ENCODE peak calls at places on chromosomes 11 and 22, in seven cellular contexts. H is astrocyte of the cerebellum; N is A549; G is epithelial cell of proximal tubule; K is WERI-Rb-1; D is effector memory CD4-positive, alpha-beta T cell; Y is lower leg skin. V is an unnamed sample.

GRCh38 chr11:16933756-16934603 is 80.2 kb downstream of the PLEKHA7 start:
- DNase-seq in N (no peak), H (no peak), K (no peak), G (no peak), Y (no peak), D (no peak), V (no peak)

GRCh38 chr22:25853501-25853900 is 111.5 kb downstream of the MYO18B start:
- DNase-seq in H (no peak), D (no peak), G (no peak), N (no peak), K (no peak), Y (no peak), V (no peak)

GRCh38 chr22:31080848-31081649 is at the start of gene SMTN:
- DNase-seq in G (no peak), Y (peak), H (peak), D (peak), K (peak), N (peak), V (peak)

GRCh38 chr22:39703890-39704658 is 133.5 kb downstream of the CACNA1I start:
- DNase-seq in G (no peak), K (peak), Y (no peak), N (no peak), H (no peak), D (no peak), V (no peak)

GRCh38 chr11:61310749-61311148 is 15.6 kb upstream of the VWCE start:
- DNase-seq in H (no peak), Y (no peak), D (no peak), K (no peak), G (no peak), N (no peak), V (no peak)

GRCh38 chr11:78150754-78151153 is 11.3 kb upstream of the ALG8 start:
- DNase-seq in Y (no peak), D (no peak), G (no peak), K (no peak), N (no peak), H (no peak), V (no peak)

GRCh38 chr11:76443254-76443935 is 1.4 kb upstream of the EMSY start:
- DNase-seq in K (no peak), H (no peak), G (no peak), D (no peak), N (no peak), Y (no peak), V (no peak)

GRCh38 chr11:77503006-77503405 is 29.1 kb upstream of the PAK1 start:
- DNase-seq in G (no peak), H (no peak), N (no peak), K (no peak), Y (no peak), D (no peak), V (no peak)

GRCh38 chr22:42419328-42419881 is 12.8 kb downstream of the NFAM1 start:
- DNase-seq in Y (no peak), K (no peak), G (no peak), H (no peak), N (no peak), D (no peak), V (no peak)

GRCh38 chr11:43969543-43969942 is 27.1 kb downstream of the C11orf96 start:
- DNase-seq in H (no peak), Y (peak), G (no peak), N (no peak), K (no peak), D (no peak), V (no peak)

GRCh38 chr11:122902951-122903350 is 20.4 kb downstream of the JHY start:
- DNase-seq in Y (no peak), N (no peak), G (no peak), D (no peak), K (no peak), H (no peak), V (no peak)

GRCh38 chr22:22593964-22594656 is 35.0 kb upstream of the PRAME start:
- DNase-seq in Y (no peak), N (peak), K (peak), G (peak), H (peak), D (peak), V (peak)

GRCh38 chr11:112364962-112365481 is 104.4 kb upstream of the PLET1 start:
- DNase-seq in G (no peak), Y (peak), D (no peak), H (peak), N (peak), K (no peak), V (no peak)

GRCh38 chr22:38843716-38844660 is at the start of gene NPTXR:
- DNase-seq in H (no peak), Y (no peak), G (no peak), N (peak), K (peak), D (peak), V (peak)

GRCh38 chr11:129976371-129976770 is 26.3 kb downstream of the PRDM10 start:
- DNase-seq in H (no peak), G (no peak), N (no peak), K (no peak), D (no peak), Y (no peak), V (no peak)

GRCh38 chr11:1751521-1751921 is 1.1 kb upstream of the IFITM10 start:
- DNase-seq in D (no peak), Y (no peak), G (no peak), N (no peak), K (no peak), H (no peak), V (no peak)

GRCh38 chr11:48193876-48194275 is 22.7 kb upstream of the OR4B1 start:
- DNase-seq in G (no peak), H (no peak), K (no peak), D (no peak), N (no peak), Y (no peak), V (no peak)

GRCh38 chr22:49934891-49935557 is 16.6 kb downstream of the CRELD2 start:
- DNase-seq in G (no peak), K (peak), H (no peak), D (peak), Y (peak), N (peak), V (peak)

GRCh38 chr11:10349806-10350205 is 44.9 kb downstream of the ADM start:
- DNase-seq in D (no peak), K (no peak), H (no peak), Y (no peak), G (no peak), N (no peak), V (no peak)

GRCh38 chr22:27063841-27064240 is 406.5 kb downstream of the MIAT start:
- DNase-seq in K (no peak), D (no peak), N (no peak), H (no peak), Y (no peak), G (no peak), V (no peak)

GRCh38 chr11:31050061-31050790 is 319.3 kb downstream of the DCDC1 start:
- DNase-seq in N (no peak), G (no peak), D (no peak), K (no peak), Y (no peak), H (no peak), V (no peak)

GRCh38 chr11:122920579-122920978 is 38.0 kb downstream of the JHY start:
- DNase-seq in D (no peak), H (no peak), K (no peak), N (no peak), Y (no peak), G (no peak), V (no peak)

GRCh38 chr22:32476286-32476685 is 1.7 kb downstream of the FBXO7 start:
- DNase-seq in D (no peak), K (no peak), G (no peak), H (no peak), N (no peak), Y (no peak), V (no peak)

GRCh38 chr22:48594016-48594756 is 1233.5 kb downstream of the BRD1 start:
- DNase-seq in K (no peak), N (no peak), D (no peak), H (no peak), G (no peak), Y (no peak), V (no peak)

GRCh38 chr11:124837491-124837856 is 27.8 kb upstream of the ROBO3 start:
- DNase-seq in H (peak), D (no peak), G (peak), Y (no peak), N (peak), K (peak), V (no peak)

GRCh38 chr11:2213890-2214526 is 42.4 kb upstream of the TH start:
- DNase-seq in N (no peak), G (no peak), Y (peak), H (no peak), D (no peak), K (no peak), V (no peak)

GRCh38 chr11:23509023-23509422 is 648.7 kb upstream of the CCDC179 start:
- DNase-seq in N (no peak), Y (no peak), G (peak), K (no peak), D (no peak), H (peak), V (no peak)

GRCh38 chr22:40007826-40008710 is 13.3 kb downstream of the FAM83F start:
- DNase-seq in Y (no peak), K (no peak), G (no peak), H (no peak), N (no peak), D (no peak), V (no peak)

GRCh38 chr22:37211853-37212173 is 464 bp downstream of the SSTR3 start:
- DNase-seq in D (no peak), K (no peak), H (no peak), N (no peak), Y (no peak), G (no peak), V (no peak)

GRCh38 chr11:95512682-95513081 is 276.9 kb downstream of the FAM76B start:
- DNase-seq in Y (peak), K (no peak), G (peak), D (no peak), H (peak), N (peak), V (no peak)

GRCh38 chr22:28279888-28280287 is 360.8 kb upstream of the PITPNB start:
- DNase-seq in G (no peak), D (no peak), N (no peak), K (no peak), Y (no peak), H (no peak), V (no peak)

GRCh38 chr11:64065141-64065465 is 29.4 kb downstream of the FLRT1 start:
- DNase-seq in K (no peak), N (no peak), H (no peak), Y (no peak), D (no peak), G (no peak), V (no peak)

GRCh38 chr11:20530942-20531703 is 68.3 kb upstream of the SLC6A5 start:
- DNase-seq in K (no peak), Y (no peak), D (no peak), H (no peak), G (no peak), N (peak), V (no peak)

GRCh38 chr11:26905368-26905767 is 88.5 kb upstream of the FIBIN start:
- DNase-seq in G (no peak), N (no peak), Y (no peak), D (no peak), K (no peak), H (no peak), V (no peak)

GRCh38 chr11:230431-230830 is 5.7 kb downstream of the SIRT3 start:
- DNase-seq in D (no peak), H (no peak), Y (peak), G (no peak), N (no peak), K (no peak), V (no peak)

GRCh38 chr11:18727499-18728236 is 1.7 kb upstream of the IGSF22 start:
- DNase-seq in Y (no peak), G (no peak), H (no peak), K (peak), N (peak), D (peak), V (peak)

GRCh38 chr22:44132724-44133123 is 48.0 kb upstream of the PARVG start:
- DNase-seq in K (no peak), D (no peak), Y (no peak), G (no peak), N (no peak), H (no peak), V (no peak)

GRCh38 chr22:50551160-50551752 is 5.6 kb downstream of the KLHDC7B start:
- DNase-seq in D (no peak), G (no peak), H (no peak), K (no peak), Y (no peak), N (no peak), V (no peak)

DNA sequence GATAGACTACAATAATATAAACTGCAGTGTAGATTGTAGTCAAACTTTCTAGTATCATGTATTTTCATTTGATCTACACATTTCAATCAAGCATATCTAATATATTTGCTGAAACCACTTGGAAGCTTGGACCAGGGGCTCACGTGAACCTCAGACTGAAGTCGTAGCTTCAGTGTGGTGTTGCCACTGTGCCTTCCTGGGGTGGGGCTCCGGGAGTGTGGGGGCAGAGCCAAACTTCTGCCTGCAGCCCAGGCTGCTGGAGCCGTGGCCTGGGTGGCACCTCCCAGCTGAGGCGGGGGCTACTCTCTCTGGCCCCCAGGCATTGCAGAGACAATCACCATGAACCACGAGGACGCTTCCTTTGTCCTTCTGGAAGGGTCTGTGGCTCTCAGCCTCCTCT is 36.3 kb upstream of the IGSF9B start:
- DNase-seq in H (no peak), Y (no peak), N (no peak), K (no peak), G (no peak), D (no peak), V (no peak)
- H3K4me3 ChIP-seq in H (no peak), Y (no peak), N (no peak), K (no peak), G (no peak), D (no peak), V (no peak)

DNA sequence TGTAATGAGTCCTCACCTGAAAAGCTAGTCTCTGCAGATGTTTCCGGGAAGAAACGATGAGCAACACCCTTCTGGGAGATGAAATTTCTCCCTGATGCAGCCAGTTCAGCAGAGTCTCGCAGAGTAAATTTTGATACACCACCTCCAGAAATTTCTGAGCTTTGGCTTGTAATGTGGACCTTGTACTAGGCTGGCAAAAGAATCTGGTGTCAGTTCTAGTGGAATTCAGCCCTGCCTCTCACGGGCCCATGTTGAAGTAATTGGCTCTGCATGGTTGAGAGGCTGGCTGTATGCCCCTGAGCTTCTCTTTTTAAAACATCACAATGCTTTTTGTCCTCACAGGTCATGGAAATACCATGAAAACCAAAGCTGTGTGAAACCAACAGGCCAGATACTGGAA is at the start of gene GLYAT:
- DNase-seq in K (no peak), Y (no peak), D (no peak), H (no peak), N (no peak), G (no peak), V (no peak)
- H3K4me3 ChIP-seq in K (no peak), Y (no peak), D (no peak), H (no peak), N (no peak), G (peak), V (no peak)

DNA sequence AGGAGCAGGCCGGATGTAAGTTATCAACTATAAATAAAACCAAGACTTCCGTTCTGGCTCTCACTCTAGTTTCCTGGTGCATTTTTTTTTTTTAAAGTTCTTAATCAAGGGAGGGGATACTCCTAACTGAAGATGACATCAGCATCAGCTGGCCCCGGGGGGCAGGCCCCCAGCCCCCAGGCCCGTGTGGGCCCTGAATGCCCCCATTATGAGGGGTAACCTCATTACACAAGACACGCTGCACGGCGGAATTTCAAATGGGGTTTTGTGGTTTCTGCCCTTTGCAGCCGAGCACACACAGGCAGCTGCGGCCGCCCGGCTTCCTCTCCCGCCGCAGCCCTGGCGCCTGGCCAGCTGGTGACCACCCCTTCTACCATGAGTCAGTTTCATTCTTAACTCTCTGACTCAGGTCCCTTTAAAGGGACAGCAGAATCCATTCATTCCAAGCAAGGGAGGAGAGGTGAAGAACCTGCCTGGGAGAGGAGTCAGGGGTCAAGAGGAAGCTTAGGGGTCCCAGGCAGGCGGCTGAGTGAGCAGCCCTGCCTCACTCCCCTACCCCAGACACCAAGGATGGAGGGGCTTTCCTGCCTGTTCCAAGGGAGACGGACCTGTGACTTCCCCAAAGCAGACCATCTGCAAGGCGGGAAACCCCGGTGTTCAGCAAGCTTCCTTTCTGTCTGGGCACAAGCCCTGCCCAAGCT is 3.4 kb downstream of the MYEOV start:
- DNase-seq in D (peak), N (peak), H (peak), K (no peak), G (peak), Y (peak), V (peak)
- H3K4me3 ChIP-seq in D (peak), N (peak), H (no peak), K (no peak), G (no peak), Y (no peak), V (peak)

DNA sequence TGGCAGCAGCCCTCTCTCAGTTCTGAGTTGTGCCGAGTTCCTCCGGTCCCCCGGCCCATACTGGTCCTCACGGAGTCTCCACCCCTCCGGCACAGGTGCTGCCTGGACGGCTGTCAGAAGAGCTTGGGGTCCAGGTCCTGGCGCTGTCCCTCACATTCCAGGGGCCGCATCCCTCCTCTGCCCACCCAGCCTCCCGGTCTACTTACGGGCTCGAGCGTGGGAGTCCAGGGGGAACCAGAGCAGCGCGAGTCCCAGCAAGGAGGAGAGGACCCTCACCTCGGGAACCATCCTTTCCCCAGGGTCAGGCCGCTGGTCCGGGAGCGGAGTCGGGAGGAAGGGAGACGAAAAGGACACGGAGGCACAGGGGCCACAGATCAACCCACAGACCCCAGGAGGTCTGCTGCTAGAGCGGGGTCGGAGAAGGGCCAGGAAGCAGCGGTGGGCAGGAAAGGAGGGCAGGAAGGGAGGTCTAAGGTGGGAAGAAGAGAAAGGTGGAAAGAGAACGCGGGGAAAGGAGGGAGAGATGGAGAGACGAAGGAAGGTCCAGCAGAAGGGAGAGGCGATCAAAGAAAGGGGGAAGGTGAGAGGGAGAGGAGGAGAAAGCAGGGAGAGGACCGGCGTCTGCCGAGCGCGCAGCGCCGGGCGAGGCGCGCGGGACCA is 495 bp downstream of the CHRDL2 start:
- DNase-seq in Y (no peak), D (no peak), N (no peak), G (no peak), H (no peak), K (no peak), V (no peak)
- H3K4me3 ChIP-seq in Y (no peak), D (no peak), N (peak), G (no peak), H (peak), K (no peak), V (no peak)

DNA sequence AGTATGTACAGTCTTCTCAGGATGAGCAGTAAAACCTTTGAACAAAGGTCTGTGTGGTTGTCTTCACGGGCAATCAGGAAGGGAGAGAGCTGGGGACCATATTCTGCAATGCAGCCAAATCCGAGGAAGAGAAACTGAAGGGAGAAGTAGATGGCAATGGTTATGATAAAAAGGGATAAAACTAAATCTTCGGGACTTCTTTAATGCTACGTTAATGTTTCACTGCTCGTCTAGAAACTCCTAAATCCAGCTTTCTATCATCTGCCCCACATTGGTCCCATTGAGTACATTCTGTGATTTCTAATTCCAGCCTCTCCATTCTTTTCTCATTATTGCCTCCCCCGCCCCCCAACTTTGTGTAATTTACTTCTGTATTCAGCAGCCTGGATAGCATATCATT is 1.7 kb downstream of the TIMM10B start:
- DNase-seq in G (no peak), N (no peak), H (no peak), K (no peak), D (no peak), Y (no peak), V (no peak)
- H3K4me3 ChIP-seq in G (no peak), N (no peak), H (no peak), K (no peak), D (no peak), Y (no peak), V (no peak)

DNA sequence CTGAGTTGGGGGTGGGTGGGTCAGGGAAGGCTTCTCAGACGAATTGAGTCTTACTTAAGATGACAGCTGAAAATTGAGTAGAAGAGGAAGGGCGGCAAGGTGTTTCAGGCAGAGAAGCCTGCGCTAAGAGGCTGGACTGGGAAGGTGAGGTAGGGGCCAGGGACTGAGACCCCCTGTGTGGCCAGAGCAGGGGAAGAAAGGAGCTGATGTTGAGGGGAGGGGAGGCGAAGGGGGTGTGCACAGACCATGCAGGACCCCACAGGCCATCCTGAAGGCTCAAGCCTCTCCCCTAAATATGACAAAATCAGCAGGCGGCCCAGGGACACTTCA is 40.6 kb upstream of the CREB3L1 start:
- DNase-seq in K (no peak), D (no peak), H (no peak), Y (no peak), G (no peak), N (no peak), V (no peak)
- H3K4me3 ChIP-seq in K (no peak), D (peak), H (no peak), Y (no peak), G (no peak), N (peak), V (no peak)

V was measured in CD8-positive, alpha-beta memory T cell.